ENCODE peak calls at places on chromosomes 7 and 10, in eight cellular contexts. V is sigmoid colon; C is hepatocyte; B is tibial nerve; Z is heart left ventricle; W is ovary; R is CD4-positive, alpha-beta T cell; H is mammary epithelial cell. D is an unnamed sample. For H3K9me3, the result is how much of the 10 kb centered on the place peaks cover.

GRCh38 chr10:128624656-128625530 is 498.7 kb upstream of the MKI67 start:
- DNase-seq in H (no peak), W (no peak), Z (no peak), C (no peak), V (no peak), B (no peak), R (no peak), D (peak)

GRCh38 chr10:102624094-102624493 is 20.2 kb upstream of the TRIM8 start:
- DNase-seq in W (no peak), B (no peak), H (no peak), R (no peak), Z (no peak), C (no peak), V (no peak), D (no peak)

GRCh38 chr10:49272251-49273081 is 26.5 kb upstream of the C10orf71 start:
- DNase-seq in Z (peak), H (no peak), C (no peak), R (no peak), W (no peak), V (no peak), B (peak), D (no peak)

GRCh38 chr7:114791771-114792170 is 130.1 kb upstream of the MDFIC start:
- DNase-seq in W (no peak), V (no peak), Z (no peak), C (no peak), B (no peak), R (no peak), H (no peak), D (no peak)

GRCh38 chr10:88932539-88933256 is 19.9 kb downstream of the ACTA2 start:
- DNase-seq in Z (peak), R (peak), V (peak), H (peak), B (no peak), W (no peak), C (peak), D (peak)

GRCh38 chr7:128743112-128743772 is 4.1 kb downstream of the CALU start:
- DNase-seq in H (no peak), C (no peak), Z (no peak), W (no peak), B (no peak), R (no peak), V (no peak), D (peak)

GRCh38 chr7:90629306-90629918 is 33.3 kb downstream of the CDK14 start:
- DNase-seq in B (no peak), C (peak), Z (no peak), H (peak), R (no peak), V (no peak), W (no peak), D (peak)

GRCh38 chr10:28047061-28047460 is 48.2 kb upstream of the ODAD2 start:
- DNase-seq in Z (no peak), C (no peak), B (no peak), W (no peak), V (no peak), H (no peak), R (no peak), D (no peak)

GRCh38 chr7:43394441-43395130 is 188.3 kb upstream of the STK17A start:
- DNase-seq in Z (no peak), B (no peak), W (no peak), C (no peak), R (no peak), H (peak), V (no peak), D (no peak)

GRCh38 chr10:5390607-5391205 is 13.9 kb downstream of the TUBAL3 start:
- DNase-seq in W (no peak), Z (no peak), B (no peak), C (no peak), H (no peak), V (no peak), R (no peak), D (no peak)
- H3K9me3 ChIP-seq in W (under half), Z (under half), B (under half), C (under half), H (under half), V (under half), R (under half), D (under half)

GRCh38 chr7:159306012-159306411 is 161.3 kb upstream of the VIPR2 start:
- DNase-seq in V (no peak), B (no peak), C (no peak), Z (no peak), H (no peak), R (no peak), W (no peak), D (no peak)
- H3K9me3 ChIP-seq in V (under half), B (under half), C (under half), Z (under half), H (under half), R (under half), W (under half), D (under half)

DNA sequence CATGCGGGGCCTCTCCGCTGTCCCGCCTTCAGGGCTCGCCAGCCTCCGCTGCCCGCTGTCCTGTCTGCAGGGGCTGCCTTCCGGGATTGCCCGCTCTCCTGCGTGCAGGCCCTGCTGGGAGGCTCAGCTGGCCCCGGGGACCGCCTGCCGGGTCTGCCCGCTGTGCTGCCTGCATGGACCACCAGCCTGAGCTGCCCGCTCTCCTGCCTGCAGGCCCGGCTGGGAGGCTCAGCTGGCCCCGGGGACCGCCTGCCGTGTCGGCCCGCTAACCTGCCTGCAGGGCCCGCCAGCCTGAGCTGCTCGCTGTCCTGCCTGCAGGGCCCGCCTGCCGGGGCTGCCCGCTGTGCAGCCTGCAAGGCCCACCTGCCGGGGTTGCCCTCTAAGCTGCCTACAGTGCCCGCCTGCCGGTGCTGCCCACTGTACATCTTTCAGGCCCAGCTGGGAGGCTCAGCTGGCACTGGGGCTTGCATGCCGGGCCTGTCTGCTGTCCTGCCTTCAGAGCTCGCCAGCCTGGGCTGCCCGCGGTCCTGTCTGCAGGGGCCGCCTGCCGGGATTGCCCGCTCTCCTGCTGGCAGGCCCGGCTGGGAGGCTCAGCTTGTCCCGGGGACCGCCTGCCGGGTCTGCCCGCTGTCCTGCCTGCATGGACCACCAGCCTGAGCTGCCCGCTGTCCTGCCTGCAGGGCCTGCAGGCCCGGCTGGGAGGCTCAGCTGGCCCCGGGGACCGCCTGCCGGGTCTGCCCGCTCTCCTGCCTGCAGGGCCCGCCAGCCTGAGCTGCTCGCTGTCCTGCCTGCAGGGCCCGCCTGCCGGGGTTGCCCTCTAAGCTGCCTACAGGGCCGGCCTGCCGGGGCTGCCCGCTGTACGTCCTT is 165.1 kb downstream of the GLRX3 start:
- DNase-seq in B (no peak), H (no peak), R (peak), Z (peak), W (peak), C (no peak), V (no peak), D (no peak)
- H3K9me3 ChIP-seq in B (under half), H (under half), R (under half), Z (half or more), W (under half), C (under half), V (under half), D (under half)

GRCh38 chr10:131677671-131678070 is 223.1 kb upstream of the PPP2R2D start:
- DNase-seq in H (no peak), V (no peak), W (no peak), Z (no peak), R (no peak), B (no peak), C (peak), D (no peak)
- H3K9me3 ChIP-seq in H (under half), V (under half), W (under half), Z (under half), R (under half), B (under half), C (under half), D (under half)

DNA sequence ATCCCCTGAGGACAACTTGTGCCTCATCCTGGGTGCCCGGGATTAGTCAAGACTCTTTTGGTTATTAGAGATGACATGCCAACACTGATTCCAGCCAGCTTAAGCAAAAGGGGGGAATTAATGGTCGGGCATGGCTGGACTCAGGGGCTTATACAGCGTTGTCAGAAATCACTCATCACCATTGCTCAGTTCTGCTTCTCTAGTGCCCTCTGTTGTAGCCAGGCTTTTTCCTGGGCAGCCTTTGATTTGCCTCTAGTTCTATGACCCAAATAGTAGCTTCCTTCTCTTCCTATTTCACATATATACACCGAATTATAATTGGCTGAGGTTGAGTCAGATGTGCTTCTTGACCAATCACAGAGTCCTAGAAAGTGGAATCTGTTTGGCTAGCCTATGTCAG is 192.0 kb upstream of the HABP2 start:
- DNase-seq in C (no peak), V (no peak), W (no peak), Z (no peak), R (no peak), B (no peak), H (no peak), D (peak)
- H3K9me3 ChIP-seq in C (under half), V (under half), W (under half), Z (under half), R (under half), B (under half), H (under half), D (under half)

DNA sequence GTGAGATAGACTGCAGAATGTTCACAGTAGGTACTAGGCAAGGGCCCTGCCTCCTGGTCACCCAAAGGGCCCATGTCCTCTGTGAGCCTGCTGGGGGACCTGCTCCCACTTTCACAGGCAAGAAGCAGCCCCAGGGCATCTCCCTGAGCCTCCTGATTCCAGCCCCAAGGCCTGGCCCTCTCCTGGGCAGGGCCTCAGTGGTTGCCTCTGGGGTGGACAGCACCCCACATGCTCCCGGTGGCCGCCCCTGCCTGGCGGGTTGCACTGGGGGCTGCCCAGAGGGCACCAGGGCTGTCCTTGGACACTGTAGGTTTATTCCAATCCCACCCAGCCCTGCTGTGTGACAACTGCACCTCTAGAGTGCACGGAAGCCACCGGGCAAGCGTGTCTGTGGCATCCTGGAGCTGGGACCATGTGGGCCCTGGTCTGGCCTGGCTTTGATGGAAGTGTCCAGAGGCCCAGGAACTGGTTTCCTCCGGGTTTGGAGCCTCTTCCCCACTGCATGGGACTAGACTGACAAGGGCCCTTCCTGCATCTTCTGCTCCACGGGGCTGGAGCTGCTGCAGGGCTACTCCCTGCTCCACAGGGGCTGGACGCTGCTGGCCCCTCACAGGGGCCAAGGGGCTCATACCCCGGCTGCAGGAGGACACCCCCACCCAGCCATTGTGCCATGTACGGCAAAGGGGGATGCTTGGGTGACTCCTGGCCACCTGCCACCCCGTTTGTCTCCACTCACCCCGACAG is 25.0 kb upstream of the SYCE1 start:
- DNase-seq in V (no peak), Z (no peak), W (no peak), B (no peak), C (no peak), R (no peak), H (no peak), D (no peak)
- H3K9me3 ChIP-seq in V (under half), Z (under half), W (under half), B (under half), C (under half), R (under half), H (under half), D (under half)

D was measured in cardiac muscle cell.